ENCODE peak calls at places on chromosome 20, in six cellular contexts. G is A172; K is CD4-positive, alpha-beta memory T cell; J is effector memory CD8-positive, alpha-beta T cell; L is HTR-8/SVneo; X is D721Med. Z is an unnamed sample.

GRCh38 chr20:23245553-23246128 is 105.0 kb upstream of the NXT1 start:
- DNase-seq in G (no peak), K (no peak), J (no peak), L (no peak), X (no peak), Z (peak)

GRCh38 chr20:2800590-2801458 is at the start of gene CPXM1:
- DNase-seq in G (no peak), K (no peak), J (no peak), L (peak), X (no peak), Z (peak)

GRCh38 chr20:5065489-5066383 is 54.0 kb downstream of the PCNA start:
- DNase-seq in G (peak), K (no peak), J (no peak), L (peak), X (no peak), Z (no peak)

GRCh38 chr20:39225536-39225935 is 263.4 kb downstream of the DHX35 start:
- DNase-seq in G (no peak), K (no peak), J (no peak), L (no peak), X (no peak), Z (no peak)

GRCh38 chr20:38049800-38050199 is 16.3 kb downstream of the RPRD1B start:
- DNase-seq in G (peak), K (no peak), J (no peak), L (peak), X (no peak), Z (no peak)

GRCh38 chr20:24317224-24317623 is 152.2 kb upstream of the SYNDIG1 start:
- DNase-seq in G (no peak), K (no peak), J (no peak), L (no peak), X (no peak), Z (no peak)

GRCh38 chr20:33659341-33660034 is 2.6 kb upstream of the C20orf144 start:
- DNase-seq in G (no peak), K (no peak), J (no peak), L (no peak), X (no peak), Z (no peak)

GRCh38 chr20:38671186-38671585 is 53.1 kb upstream of the SLC32A1 start:
- DNase-seq in G (no peak), K (no peak), J (no peak), L (no peak), X (no peak), Z (no peak)

GRCh38 chr20:6993526-6993925 is 226.0 kb downstream of the BMP2 start:
- DNase-seq in G (no peak), K (no peak), J (no peak), L (no peak), X (no peak), Z (no peak)

GRCh38 chr20:51318058-51318960 is 224.2 kb downstream of the NFATC2 start:
- DNase-seq in G (no peak), K (peak), J (peak), L (peak), X (no peak), Z (peak)

GRCh38 chr20:52031574-52032303 is 159.8 kb downstream of the ZFP64 start:
- DNase-seq in G (peak), K (no peak), J (peak), L (peak), X (no peak), Z (peak)

GRCh38 chr20:50758469-50758868 is 27.1 kb downstream of the PARD6B start:
- DNase-seq in G (no peak), K (no peak), J (no peak), L (no peak), X (no peak), Z (no peak)

GRCh38 chr20:22513574-22513973 is 70.8 kb downstream of the FOXA2 start:
- DNase-seq in G (no peak), K (no peak), J (no peak), L (no peak), X (no peak), Z (no peak)

GRCh38 chr20:43722153-43722505 is 4.7 kb downstream of the GTSF1L start:
- DNase-seq in G (no peak), K (peak), J (no peak), L (no peak), X (no peak), Z (peak)

GRCh38 chr20:22861990-22862389 is 173.1 kb upstream of the SSTR4 start:
- DNase-seq in G (peak), K (no peak), J (no peak), L (peak), X (no peak), Z (no peak)

GRCh38 chr20:25018841-25019240 is 26.3 kb upstream of the APMAP start:
- DNase-seq in G (no peak), K (no peak), J (no peak), L (no peak), X (no peak), Z (no peak)

GRCh38 chr20:18310592-18310991 is 22.3 kb downstream of the ZNF133 start:
- DNase-seq in G (no peak), K (no peak), J (no peak), L (no peak), X (no peak), Z (no peak)

Z was measured in Jurkat, Clone E6-1.